ENCODE peak calls at places on chromosome 19, in five cellular contexts. Y is A549, S is PC-3, C is C1 segment of cervical spinal cord, K is fibroblast of lung. D is an unnamed sample.

GRCh38 chr19:50695251-50696064 is 24.1 kb downstream of the SHANK1 start:
- DNase-seq in K (no peak), Y (no peak), C (no peak), S (no peak), D (no peak)

GRCh38 chr19:42601811-42602443 is 7.2 kb upstream of the CEACAM8 start:
- DNase-seq in C (no peak), S (peak), K (peak), Y (peak), D (peak)

GRCh38 chr19:48926909-48927308 is 6.6 kb upstream of the DHDH start:
- DNase-seq in Y (peak), S (peak), C (no peak), K (peak), D (peak)

GRCh38 chr19:48844472-48844871 is 8.2 kb upstream of the HSD17B14 start:
- DNase-seq in C (no peak), S (peak), Y (peak), K (peak), D (no peak)

GRCh38 chr19:3263866-3264265 is 39.4 kb downstream of the CELF5 start:
- DNase-seq in S (no peak), K (no peak), Y (no peak), C (no peak), D (peak)

GRCh38 chr19:14081797-14082674 is 3.5 kb downstream of the C19orf67 start:
- DNase-seq in K (no peak), C (no peak), S (peak), Y (no peak), D (no peak)

GRCh38 chr19:48102870-48103751 is 7.5 kb downstream of the PLA2G4C start:
- DNase-seq in S (peak), K (peak), C (no peak), Y (peak), D (no peak)

GRCh38 chr19:55092423-55093318 is 17.0 kb downstream of the EPS8L1 start:
- DNase-seq in C (no peak), S (no peak), Y (no peak), K (no peak), D (no peak)

GRCh38 chr19:55178781-55179569 is 1.1 kb downstream of the SYT5 start:
- DNase-seq in K (peak), C (peak), S (peak), Y (peak), D (peak)

GRCh38 chr19:11227201-11227886 is 12.1 kb upstream of the ANGPTL8 start:
- DNase-seq in Y (no peak), C (no peak), S (peak), K (no peak), D (no peak)

GRCh38 chr19:3250675-3251074 is 26.2 kb downstream of the CELF5 start:
- DNase-seq in Y (no peak), C (no peak), S (peak), K (no peak), D (no peak)

GRCh38 chr19:7806876-7807275 is 23.1 kb upstream of the EVI5L start:
- DNase-seq in K (no peak), Y (no peak), C (no peak), S (no peak), D (no peak)

GRCh38 chr19:45450042-45450380 is 17.8 kb upstream of the FOSB start:
- DNase-seq in Y (no peak), K (no peak), C (no peak), S (no peak), D (no peak)

GRCh38 chr19:45130888-45131615 is 29.7 kb downstream of the NKPD1 start:
- DNase-seq in S (peak), K (no peak), C (no peak), Y (peak), D (peak)

GRCh38 chr19:18225702-18226468 is at the start of gene PDE4C:
- DNase-seq in S (no peak), K (no peak), Y (no peak), C (no peak), D (no peak)

GRCh38 chr19:27754700-27755099 is 1458.3 kb downstream of the UQCRFS1 start:
- DNase-seq in Y (no peak), K (no peak), S (no peak), C (no peak), D (no peak)

GRCh38 chr19:6269101-6269886 is 10.5 kb downstream of the MLLT1 start:
- DNase-seq in K (no peak), Y (no peak), S (no peak), C (no peak), D (no peak)

GRCh38 chr19:53581871-53582279 is 43.9 kb downstream of the ZNF331 start:
- DNase-seq in C (no peak), S (no peak), Y (no peak), K (no peak), D (no peak)

GRCh38 chr19:52735734-52736133 is 890 bp upstream of the ZNF611 start:
- DNase-seq in S (peak), K (no peak), C (no peak), Y (no peak), D (peak)

GRCh38 chr19:18903146-18904056 is 7.4 kb upstream of the CERS1 start:
- DNase-seq in Y (no peak), K (no peak), S (no peak), C (no peak), D (no peak)